ENCODE peak calls at places on chromosomes 2 and 18, in ten cellular contexts. U is ascending aorta, A is Panc1, G is BJ, D is K562, R is neural progenitor cell, I is heart right ventricle, S is tibial artery, Q is astrocyte of the cerebellum, J is AG10803. O is an unnamed sample.

GRCh38 chr2:216006164-216006663 is 7.1 kb downstream of the MREG start:
- DNase-seq in Q (no peak), A (no peak), R (peak), G (no peak), S (no peak), U (no peak), D (no peak), I (no peak), J (no peak), O (peak)

GRCh38 chr2:145323512-145323911 is 803.6 kb upstream of the ZEB2 start:
- DNase-seq in Q (no peak), U (no peak), G (peak), R (no peak), A (no peak), D (no peak), S (no peak), I (no peak), J (peak), O (no peak)

GRCh38 chr2:150296795-150297546 is 190.5 kb downstream of the RND3 start:
- DNase-seq in D (no peak), G (no peak), A (no peak), J (peak), U (no peak), I (no peak), R (no peak), Q (no peak), S (no peak), O (no peak)

GRCh38 chr2:4673025-4673489 is 969.7 kb downstream of the DCDC2C start:
- DNase-seq in I (no peak), Q (no peak), G (no peak), J (peak), R (no peak), A (peak), S (no peak), D (peak), U (no peak), O (no peak)

GRCh38 chr2:103448416-103448815 is 686.6 kb downstream of the TMEM182 start:
- DNase-seq in D (no peak), U (no peak), S (no peak), R (no peak), A (no peak), J (no peak), I (no peak), G (no peak), Q (no peak), O (no peak)

GRCh38 chr2:191710411-191710900 is 32.5 kb downstream of the NABP1 start:
- DNase-seq in A (no peak), Q (peak), I (no peak), J (peak), R (no peak), S (no peak), D (no peak), U (no peak), G (peak), O (no peak)

GRCh38 chr18:46542545-46542944 is 114.5 kb downstream of the LOXHD1 start:
- DNase-seq in D (no peak), R (peak), Q (no peak), G (no peak), J (no peak), I (no peak), U (no peak), S (no peak), A (no peak), O (peak)

GRCh38 chr2:106789185-106789584 is 96.8 kb downstream of the ST6GAL2 start:
- DNase-seq in Q (no peak), J (no peak), I (no peak), S (no peak), R (no peak), D (peak), U (no peak), A (no peak), G (no peak), O (no peak)

GRCh38 chr2:88843061-88843460 is 151.6 kb downstream of the RPIA start:
- DNase-seq in Q (no peak), D (no peak), J (no peak), R (no peak), I (no peak), U (no peak), A (no peak), G (no peak), S (no peak), O (no peak)

GRCh38 chr18:75799449-75800330 is 372.2 kb upstream of the SMIM21 start:
- DNase-seq in U (no peak), R (no peak), Q (peak), A (no peak), D (no peak), I (no peak), S (no peak), G (no peak), J (peak), O (no peak)

GRCh38 chr2:196431957-196432356 is 207.6 kb upstream of the CCDC150 start:
- DNase-seq in I (no peak), A (no peak), U (no peak), R (peak), Q (peak), J (peak), G (no peak), S (no peak), D (no peak), O (peak)

GRCh38 chr2:230905448-230906430 is 19.3 kb downstream of the GPR55 start:
- DNase-seq in D (peak), J (peak), G (no peak), S (no peak), Q (no peak), A (no peak), I (no peak), U (no peak), R (peak), O (no peak)

GRCh38 chr2:167756427-167756826 is 491.0 kb downstream of the STK39 start:
- DNase-seq in U (no peak), S (no peak), R (peak), J (no peak), A (no peak), G (no peak), D (no peak), Q (peak), I (no peak), O (no peak)

GRCh38 chr2:71691747-71692455 is 238.5 kb downstream of the DYSF start:
- DNase-seq in D (no peak), I (no peak), U (no peak), R (peak), G (no peak), S (no peak), A (no peak), Q (no peak), J (peak), O (peak)

GRCh38 chr2:73823916-73824523 is 4.7 kb upstream of the STAMBP start:
- DNase-seq in G (peak), U (no peak), I (peak), Q (peak), R (peak), D (peak), A (peak), J (peak), S (no peak), O (peak)

GRCh38 chr2:151114934-151115333 is 146.7 kb downstream of the RBM43 start:
- DNase-seq in U (no peak), Q (no peak), R (no peak), D (no peak), J (peak), S (no peak), G (no peak), A (no peak), I (no peak), O (no peak)

GRCh38 chr2:105595536-105595935 is 149.2 kb upstream of the NCK2 start:
- DNase-seq in J (no peak), G (no peak), A (no peak), I (no peak), U (no peak), S (no peak), D (no peak), R (no peak), Q (no peak), O (no peak)

GRCh38 chr2:174235680-174236079 is 12.7 kb downstream of the OLA1 start:
- DNase-seq in J (peak), Q (peak), U (no peak), S (no peak), G (no peak), A (no peak), D (no peak), R (peak), I (no peak), O (no peak)

GRCh38 chr2:167769020-167769419 is 478.4 kb downstream of the STK39 start:
- DNase-seq in I (no peak), Q (no peak), U (no peak), S (no peak), A (no peak), D (no peak), R (no peak), J (no peak), G (no peak), O (no peak)

GRCh38 chr2:234286118-234286598 is 210.7 kb downstream of the ARL4C start:
- DNase-seq in J (no peak), S (no peak), U (no peak), G (no peak), A (no peak), D (no peak), Q (no peak), R (no peak), I (no peak), O (no peak)

GRCh38 chr2:190088917-190089316 is 26.4 kb upstream of the MSTN start:
- DNase-seq in U (no peak), Q (peak), A (peak), D (peak), G (peak), R (peak), I (peak), S (no peak), J (peak), O (peak)

GRCh38 chr2:112750560-112750843 is 13.9 kb downstream of the CKAP2L start:
- DNase-seq in J (peak), G (no peak), I (no peak), Q (no peak), A (no peak), U (no peak), R (no peak), D (no peak), S (no peak), O (no peak)

GRCh38 chr2:43293744-43294695 is 67.6 kb upstream of the ZFP36L2 start:
- DNase-seq in J (peak), R (no peak), Q (peak), A (peak), I (peak), U (no peak), D (peak), G (peak), S (peak), O (no peak)

GRCh38 chr2:195756218-195756941 is 99.4 kb downstream of the SLC39A10 start:
- DNase-seq in A (peak), R (no peak), G (no peak), Q (no peak), I (no peak), D (no peak), S (no peak), J (no peak), U (no peak), O (no peak)

GRCh38 chr2:34736482-34736881 is 1137.4 kb upstream of the FAM98A start:
- DNase-seq in I (no peak), J (no peak), G (no peak), D (no peak), R (no peak), U (no peak), Q (no peak), S (no peak), A (no peak), O (no peak)

GRCh38 chr18:8413189-8413588 is 196.0 kb upstream of the RAB12 start:
- DNase-seq in I (no peak), A (no peak), Q (no peak), D (no peak), S (no peak), U (no peak), R (no peak), G (no peak), J (no peak), O (no peak)

GRCh38 chr2:16250056-16250425 is 309.7 kb downstream of the MYCN start:
- DNase-seq in D (no peak), G (no peak), I (no peak), R (no peak), S (no peak), U (no peak), A (no peak), J (no peak), Q (no peak), O (no peak)

GRCh38 chr18:8084160-8084559 is 517.0 kb downstream of the PTPRM start:
- DNase-seq in U (no peak), D (peak), I (peak), J (peak), G (no peak), Q (peak), S (no peak), A (no peak), R (peak), O (peak)

DNA sequence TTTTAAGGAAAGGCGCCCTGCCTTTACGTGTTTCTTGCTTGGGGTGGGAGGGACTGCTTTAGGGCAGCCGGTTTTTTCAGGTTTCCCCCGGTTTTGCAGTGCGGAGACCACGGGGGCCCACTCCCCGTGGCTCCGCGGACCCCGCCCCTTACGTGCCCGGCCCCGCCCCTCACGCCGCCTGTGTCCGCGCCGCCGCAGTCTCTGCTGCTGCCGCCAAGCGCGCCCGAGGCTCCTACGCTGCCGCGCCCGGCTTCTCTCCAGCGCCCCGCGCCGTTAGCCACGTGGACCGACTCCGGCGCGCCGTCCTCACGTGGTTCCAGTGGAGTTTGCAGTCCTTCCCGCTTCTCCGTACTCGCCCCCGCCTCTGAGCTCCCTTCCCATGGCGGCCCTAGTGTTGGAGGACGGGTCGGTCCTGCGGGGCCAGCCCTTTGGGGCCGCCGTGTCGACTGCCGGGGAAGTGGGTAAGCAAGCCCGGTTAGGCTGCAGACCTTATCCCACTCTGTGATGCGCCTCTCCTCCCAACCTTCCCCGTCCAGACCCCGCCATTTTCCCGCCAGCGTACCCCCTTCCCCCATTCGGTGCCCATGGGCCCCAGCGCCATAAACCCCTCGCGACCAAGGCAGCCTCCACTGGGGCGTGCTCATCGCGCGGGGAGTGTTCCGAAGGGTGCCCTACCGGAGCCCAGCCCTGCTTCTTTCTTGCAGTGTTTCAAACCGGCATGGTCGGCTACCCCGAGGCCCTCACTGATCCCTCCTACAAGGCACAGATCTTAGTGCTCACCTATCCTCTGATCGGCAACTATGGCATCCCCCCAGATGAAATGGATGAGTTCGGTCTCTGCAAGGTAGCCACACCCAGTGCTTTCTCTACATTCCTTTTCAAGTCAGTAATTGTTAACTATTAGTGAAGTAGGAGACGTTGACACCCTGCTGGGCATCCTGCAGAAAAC is at the start of gene CAD:
- DNase-seq in I (peak), A (no peak), S (peak), R (peak), G (no peak), Q (peak), J (peak), D (peak), U (peak), O (peak)
- TF ChIP-seq CTCF in I (peak), A (no peak), S (peak), R (peak), G (no peak), Q (no peak), J (peak), D (peak), U (peak), O (no peak)

GRCh38 chr2:58131191-58132011 is 84.8 kb downstream of the VRK2 start:
- DNase-seq in G (no peak), A (no peak), I (peak), U (no peak), D (no peak), J (peak), Q (no peak), S (peak), R (no peak), O (no peak)
- TF ChIP-seq CTCF in G (peak), A (peak), I (peak), U (peak), D (peak), J (peak), Q (peak), S (no peak), R (peak), O (no peak)

DNA sequence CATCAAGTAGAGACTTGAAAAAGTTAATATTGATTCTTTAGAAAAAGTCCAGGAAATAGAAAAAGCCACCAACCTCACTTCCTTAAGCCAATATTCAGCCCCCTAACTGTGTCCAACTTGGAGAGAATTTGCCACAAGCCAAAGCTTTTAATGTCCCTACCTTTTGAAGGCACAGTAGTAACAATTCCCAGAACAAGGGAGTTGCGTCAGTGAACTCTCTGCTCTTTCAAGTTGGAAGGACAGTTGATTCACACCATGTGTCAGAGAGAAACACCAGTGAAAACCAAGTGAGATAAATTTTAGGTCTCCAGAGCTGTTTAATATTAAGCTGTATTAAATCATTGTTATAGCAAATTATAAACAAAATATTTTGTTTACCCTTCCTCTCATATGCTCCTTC is 66.1 kb downstream of the EXOC6B start:
- DNase-seq in D (no peak), J (no peak), I (no peak), Q (no peak), G (no peak), A (no peak), U (no peak), R (no peak), S (no peak), O (no peak)
- TF ChIP-seq CTCF in D (no peak), J (no peak), I (no peak), Q (no peak), G (no peak), A (no peak), U (no peak), R (no peak), S (no peak), O (no peak)

GRCh38 chr2:53859354-53860159 is at the start of gene GPR75:
- DNase-seq in U (no peak), Q (no peak), R (peak), S (no peak), D (no peak), J (peak), A (no peak), I (peak), G (no peak), O (peak)
- TF ChIP-seq CTCF in U (no peak), Q (no peak), R (no peak), S (no peak), D (no peak), J (no peak), A (no peak), I (no peak), G (no peak), O (no peak)

GRCh38 chr2:205903549-205904129 is 182.3 kb downstream of the INO80D start:
- DNase-seq in S (no peak), G (no peak), U (no peak), Q (no peak), I (no peak), J (no peak), A (no peak), D (peak), R (peak), O (peak)
- TF ChIP-seq CTCF in S (no peak), G (peak), U (no peak), Q (no peak), I (peak), J (peak), A (peak), D (peak), R (peak), O (peak)

GRCh38 chr2:118061135-118061955 is 26.9 kb upstream of the INSIG2 start:
- DNase-seq in G (no peak), S (peak), I (peak), J (peak), A (peak), U (no peak), D (no peak), R (peak), Q (peak), O (peak)
- TF ChIP-seq CTCF in G (peak), S (peak), I (peak), J (peak), A (peak), U (no peak), D (peak), R (peak), Q (peak), O (peak)

DNA sequence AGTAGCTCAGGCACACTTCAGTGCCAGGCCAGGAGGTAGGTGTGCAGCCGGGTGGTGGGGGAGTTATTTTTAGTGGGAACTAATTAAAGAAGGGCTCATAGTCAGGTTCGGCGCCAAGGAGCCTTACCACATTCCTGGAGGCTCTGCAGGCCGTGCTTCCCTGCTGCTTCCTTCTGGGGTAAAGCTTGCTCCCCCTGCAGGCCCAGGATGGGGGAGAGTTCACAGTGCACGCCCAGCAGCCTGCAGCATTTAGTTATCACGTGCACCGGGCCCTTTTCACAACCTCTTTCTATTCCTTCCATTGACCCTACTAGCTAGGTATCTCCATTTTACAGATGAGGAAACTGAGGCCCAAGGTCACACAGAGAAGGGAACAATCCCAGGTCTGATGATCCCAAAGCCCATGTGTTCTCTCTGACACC is 2.5 kb downstream of the KCNF1 start:
- DNase-seq in R (peak), S (no peak), D (peak), A (no peak), U (no peak), I (no peak), G (no peak), J (no peak), Q (no peak), O (peak)
- TF ChIP-seq CTCF in R (peak), S (no peak), D (peak), A (no peak), U (no peak), I (peak), G (peak), J (no peak), Q (peak), O (no peak)

DNA sequence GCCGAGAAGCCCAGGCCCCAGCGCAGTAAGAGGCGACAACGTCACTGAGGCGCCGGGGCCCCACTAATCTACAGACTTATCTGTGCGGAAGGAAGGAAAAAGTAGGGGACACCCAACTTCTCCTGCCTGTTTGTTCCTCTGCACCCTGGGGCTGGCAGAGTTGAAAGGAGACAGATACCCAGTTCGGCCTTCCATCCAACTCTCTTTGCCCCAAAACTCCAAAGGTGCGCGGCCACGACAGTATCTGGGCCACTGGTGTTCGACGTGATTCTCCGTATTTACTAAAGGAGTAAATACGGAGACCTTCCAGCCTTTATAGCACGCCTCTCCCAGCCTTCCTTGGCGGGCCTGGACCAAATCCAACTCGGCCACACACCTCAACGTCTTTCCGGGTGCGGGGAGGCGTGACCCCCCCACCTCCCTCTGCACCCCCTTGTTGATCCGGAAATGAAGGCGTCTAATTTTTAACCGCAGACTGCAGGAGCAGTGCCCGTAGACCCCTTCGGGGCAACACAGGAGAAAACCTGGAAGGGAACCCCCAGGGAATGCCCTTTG is 1.6 kb downstream of the SMAD7 start:
- DNase-seq in I (peak), S (peak), J (no peak), G (no peak), D (no peak), Q (no peak), R (peak), U (no peak), A (no peak), O (no peak)
- TF ChIP-seq CTCF in I (no peak), S (no peak), J (no peak), G (no peak), D (no peak), Q (no peak), R (no peak), U (no peak), A (no peak), O (no peak)